ENCODE peak calls at places on chromosomes 13 and 19, in ten cellular contexts. U is anterior cingulate cortex; L is substantia nigra; Y is HL-60; P is ureter; H is activated T-helper 2 cell treated with anti-CD3 and anti-CD28 coated beads, Interferon-gamma antibody, Interleukin-2, Interleukin-4, amounts not matched to agents 10 μg/mL and 5 μg/mL and 100 μg/mL, durations not matched to agents 14 hours and 24 hours and 36 hours; A is central memory CD4-positive, alpha-beta T cell; W is HS-27A; R is cardiac muscle cell; N is activated CD4-positive, alpha-beta T cell treated with anti-CD3 and anti-CD28 coated beads for 36 hours. Q is an unnamed sample.

GRCh38 chr19:8585894-8586750 is 8.9 kb upstream of the MYO1F start:
- DNase-seq in U (no peak), L (no peak), Y (no peak), P (no peak), H (peak; percentile 44), A (no peak), W (no peak), R (peak; percentile 72), N (peak; percentile 78), Q (peak; percentile 30)

GRCh38 chr13:32041429-32041828 is 9.9 kb downstream of the FRY start:
- DNase-seq in U (no peak), L (no peak), Y (no peak), P (no peak), H (no peak), A (no peak), W (no peak), R (no peak), N (peak; percentile 11), Q (no peak)

GRCh38 chr19:40177286-40178070 is 13.7 kb upstream of the MAP3K10 start:
- DNase-seq in U (no peak), L (no peak), Y (no peak), P (no peak), H (no peak), A (no peak), W (no peak), R (no peak), N (no peak), Q (peak; percentile 22)

GRCh38 chr19:35044317-35045117 is 3.0 kb downstream of the HPN start:
- DNase-seq in U (peak; percentile 68), L (peak; percentile 65), Y (peak; percentile 28), P (no peak), H (peak; percentile 34), A (peak; percentile 43), W (no peak), R (peak; percentile 49), N (peak; percentile 79), Q (peak; percentile 65)

GRCh38 chr13:79056706-79057105 is 349.3 kb downstream of the RBM26 start:
- DNase-seq in U (no peak), L (no peak), Y (no peak), P (no peak), H (no peak), A (no peak), W (no peak), R (no peak), N (no peak), Q (no peak)

GRCh38 chr19:1324792-1325567 is 39.3 kb downstream of the EFNA2 start:
- DNase-seq in U (peak; percentile 47), L (peak; percentile 7), Y (peak; percentile 25), P (peak; percentile 81), H (no peak), A (no peak), W (no peak), R (peak; percentile 73), N (peak; percentile 52), Q (peak; percentile 65)

GRCh38 chr19:55304279-55304978 is 20.6 kb downstream of the BRSK1 start:
- DNase-seq in U (no peak), L (no peak), Y (no peak), P (no peak), H (no peak), A (no peak), W (no peak), R (peak; percentile 56), N (peak; percentile 75), Q (peak; percentile 59)

GRCh38 chr19:50329146-50329925 is at the start of gene KCNC3:
- DNase-seq in U (peak; percentile 100), L (peak; percentile 97), Y (peak; percentile 97), P (peak; percentile 99), H (peak; percentile 97), A (peak; percentile 89), W (no peak), R (peak; percentile 100), N (peak; percentile 99), Q (peak; percentile 96)

GRCh38 chr13:101473458-101473857 is 21.0 kb downstream of the ITGBL1 start:
- DNase-seq in U (no peak), L (no peak), Y (no peak), P (no peak), H (no peak), A (no peak), W (no peak), R (no peak), N (no peak), Q (no peak)

GRCh38 chr13:74705438-74705837 is 571.2 kb upstream of the KLF12 start:
- DNase-seq in U (no peak), L (no peak), Y (no peak), P (no peak), H (no peak), A (no peak), W (no peak), R (no peak), N (no peak), Q (no peak)

GRCh38 chr13:39297664-39298171 is 259.5 kb downstream of the NHLRC3 start:
- DNase-seq in U (no peak), L (no peak), Y (no peak), P (no peak), H (no peak), A (no peak), W (no peak), R (no peak), N (no peak), Q (no peak)

GRCh38 chr13:34933349-34933748 is 8.7 kb upstream of the NBEA start:
- DNase-seq in U (no peak), L (no peak), Y (no peak), P (no peak), H (no peak), A (no peak), W (no peak), R (no peak), N (no peak), Q (no peak)

GRCh38 chr19:18173054-18173571 is 500 bp upstream of the IFI30 start:
- DNase-seq in U (no peak), L (no peak), Y (no peak), P (no peak), H (no peak), A (no peak), W (no peak), R (no peak), N (no peak), Q (no peak)

GRCh38 chr19:29568036-29568788 is 37.9 kb upstream of the POP4 start:
- DNase-seq in U (no peak), L (no peak), Y (no peak), P (no peak), H (no peak), A (no peak), W (no peak), R (no peak), N (no peak), Q (no peak)

GRCh38 chr13:112521073-112521685 is 66.8 kb downstream of the TUBGCP3 start:
- DNase-seq in U (no peak), L (no peak), Y (no peak), P (no peak), H (no peak), A (no peak), W (no peak), R (no peak), N (peak; percentile 19), Q (no peak)

GRCh38 chr19:55446060-55446459 is 3.0 kb upstream of the SHISA7 start:
- DNase-seq in U (no peak), L (no peak), Y (no peak), P (peak; percentile 67), H (no peak), A (no peak), W (no peak), R (no peak), N (no peak), Q (peak; percentile 88)

GRCh38 chr13:79282976-79283375 is 123.1 kb downstream of the RBM26 start:
- DNase-seq in U (no peak), L (no peak), Y (peak; percentile 83), P (no peak), H (no peak), A (no peak), W (no peak), R (no peak), N (no peak), Q (peak; percentile 54)

GRCh38 chr13:40251343-40252032 is 415.0 kb downstream of the FOXO1 start:
- DNase-seq in U (no peak), L (no peak), Y (no peak), P (no peak), H (no peak), A (no peak), W (no peak), R (no peak), N (peak; percentile 23), Q (no peak)

GRCh38 chr13:103140001-103140671 is 73.9 kb upstream of the SLC10A2 start:
- DNase-seq in U (no peak), L (no peak), Y (peak; percentile 12), P (no peak), H (no peak), A (no peak), W (no peak), R (peak; percentile 37), N (no peak), Q (peak; percentile 34)

GRCh38 chr19:36151144-36152051 is 849 bp downstream of the COX7A1 start:
- DNase-seq in U (no peak), L (no peak), Y (no peak), P (no peak), H (no peak), A (no peak), W (no peak), R (no peak), N (no peak), Q (no peak)

GRCh38 chr13:62387642-62388041 is 972.0 kb upstream of the PCDH20 start:
- DNase-seq in U (no peak), L (no peak), Y (no peak), P (no peak), H (no peak), A (no peak), W (no peak), R (no peak), N (no peak), Q (no peak)

GRCh38 chr19:13505761-13506549 is at the start of gene CACNA1A:
- DNase-seq in U (no peak), L (no peak), Y (no peak), P (no peak), H (no peak), A (no peak), W (no peak), R (peak; percentile 69), N (peak; percentile 54), Q (no peak)

GRCh38 chr13:39306639-39307589 is 268.7 kb downstream of the NHLRC3 start:
- DNase-seq in U (no peak), L (no peak), Y (no peak), P (no peak), H (no peak), A (no peak), W (no peak), R (no peak), N (peak; percentile 37), Q (no peak)

GRCh38 chr13:108435393-108436149 is 166.1 kb downstream of the TNFSF13B start:
- DNase-seq in U (no peak), L (no peak), Y (no peak), P (no peak), H (no peak), A (no peak), W (no peak), R (no peak), N (no peak), Q (no peak)

GRCh38 chr13:113586661-113587479 is 2.3 kb downstream of the TFDP1 start:
- DNase-seq in U (no peak), L (no peak), Y (no peak), P (peak; percentile 32), H (no peak), A (no peak), W (no peak), R (no peak), N (peak; percentile 35), Q (no peak)

GRCh38 chr13:24161010-24161775 is 673 bp downstream of the SPATA13 start:
- DNase-seq in U (no peak), L (no peak), Y (peak; percentile 18), P (peak; percentile 61), H (peak; percentile 41), A (no peak), W (no peak), R (peak; percentile 32), N (peak; percentile 64), Q (peak; percentile 20)

GRCh38 chr13:49370390-49370789 is 73.5 kb downstream of the CAB39L start:
- DNase-seq in U (no peak), L (no peak), Y (no peak), P (no peak), H (no peak), A (no peak), W (no peak), R (no peak), N (no peak), Q (no peak)

GRCh38 chr13:91270031-91270430 is 77.5 kb upstream of the MIR17HG start:
- DNase-seq in U (no peak), L (no peak), Y (no peak), P (no peak), H (no peak), A (no peak), W (no peak), R (no peak), N (no peak), Q (no peak)

Q was measured in RWPE1.